ENCODE peak calls at places on chromosomes 11 and 22, in seven cellular contexts. G is thyroid gland, N is ovary, S is spleen, Z is Peyer's patch, E is endothelial cell of umbilical vein, V is transverse colon. Y is an unnamed sample.

GRCh38 chr11:15223318-15223717 is 108.6 kb downstream of the INSC start:
- DNase-seq in G (no peak), N (no peak), S (no peak), Z (no peak), E (no peak), V (no peak), Y (no peak)

GRCh38 chr22:41847300-41847699 is 14.4 kb downstream of the SREBF2 start:
- DNase-seq in G (no peak), N (no peak), S (no peak), Z (no peak), E (no peak), V (no peak), Y (no peak)

GRCh38 chr11:94449029-94449428 is 44.6 kb downstream of the MRE11 start:
- DNase-seq in G (no peak), N (no peak), S (no peak), Z (no peak), E (no peak), V (no peak), Y (no peak)

GRCh38 chr11:117107701-117108590 is 9.7 kb upstream of the SIK3 start:
- DNase-seq in G (no peak), N (no peak), S (no peak), Z (no peak), E (no peak), V (no peak), Y (no peak)

GRCh38 chr11:32052218-32052617 is 38.7 kb upstream of the RCN1 start:
- DNase-seq in G (peak; percentile 56), N (peak; percentile 56), S (no peak), Z (peak; percentile 27), E (peak; percentile 61), V (peak; percentile 46), Y (peak; percentile 54)

GRCh38 chr22:43227231-43227630 is 40.3 kb upstream of the TTLL12 start:
- DNase-seq in G (no peak), N (no peak), S (no peak), Z (no peak), E (no peak), V (no peak), Y (no peak)

GRCh38 chr11:75078233-75078632 is 18.4 kb downstream of the OR2AT4 start:
- DNase-seq in G (no peak), N (no peak), S (no peak), Z (no peak), E (no peak), V (no peak), Y (no peak)

GRCh38 chr22:48667289-48667688 is 1160.4 kb downstream of the BRD1 start:
- DNase-seq in G (no peak), N (no peak), S (no peak), Z (no peak), E (no peak), V (no peak), Y (no peak)

GRCh38 chr11:123526027-123526805 is 96.1 kb downstream of the GRAMD1B start:
- DNase-seq in G (no peak), N (no peak), S (no peak), Z (peak; percentile 6), E (no peak), V (no peak), Y (no peak)

GRCh38 chr11:126355324-126355925 is at the start of gene ST3GAL4:
- DNase-seq in G (peak; percentile 65), N (peak; percentile 92), S (peak; percentile 95), Z (peak; percentile 33), E (peak; percentile 73), V (peak; percentile 72), Y (peak; percentile 78)

GRCh38 chr22:40070701-40071100 is 75.9 kb downstream of the FAM83F start:
- DNase-seq in G (no peak), N (no peak), S (no peak), Z (no peak), E (no peak), V (no peak), Y (no peak)

GRCh38 chr11:95339554-95339953 is 108.6 kb upstream of the SESN3 start:
- DNase-seq in G (no peak), N (no peak), S (no peak), Z (no peak), E (no peak), V (no peak), Y (no peak)

GRCh38 chr11:118171274-118172062 is 5.0 kb downstream of the SCN2B start:
- DNase-seq in G (peak; percentile 73), N (peak; percentile 76), S (peak; percentile 91), Z (peak; percentile 29), E (peak; percentile 61), V (peak; percentile 72), Y (peak; percentile 79)

GRCh38 chr11:47850337-47850736 is 2.2 kb upstream of the NUP160 start:
- DNase-seq in G (no peak), N (no peak), S (no peak), Z (no peak), E (no peak), V (no peak), Y (no peak)

GRCh38 chr11:102472127-102472526 is 19.6 kb upstream of the TMEM123 start:
- DNase-seq in G (no peak), N (no peak), S (no peak), Z (no peak), E (no peak), V (no peak), Y (no peak)

GRCh38 chr11:86578727-86579405 is 93.5 kb downstream of the ME3 start:
- DNase-seq in G (no peak), N (no peak), S (no peak), Z (no peak), E (no peak), V (no peak), Y (no peak)

GRCh38 chr11:2713721-2714462 is 14.1 kb upstream of the KCNQ1OT1 start:
- DNase-seq in G (no peak), N (no peak), S (no peak), Z (no peak), E (no peak), V (no peak), Y (no peak)

GRCh38 chr22:35591696-35592417 is 25.3 kb downstream of the MB start:
- DNase-seq in G (no peak), N (no peak), S (no peak), Z (no peak), E (no peak), V (no peak), Y (no peak)

GRCh38 chr22:50318698-50319411 is 8.0 kb downstream of the DENND6B start:
- DNase-seq in G (no peak), N (no peak), S (no peak), Z (peak; percentile 61), E (no peak), V (no peak), Y (no peak)

GRCh38 chr11:60915250-60915914 is 1.4 kb downstream of the TMEM109 start:
- DNase-seq in G (peak; percentile 76), N (peak; percentile 63), S (peak; percentile 93), Z (peak; percentile 90), E (peak; percentile 77), V (peak; percentile 79), Y (peak; percentile 50)

DNA sequence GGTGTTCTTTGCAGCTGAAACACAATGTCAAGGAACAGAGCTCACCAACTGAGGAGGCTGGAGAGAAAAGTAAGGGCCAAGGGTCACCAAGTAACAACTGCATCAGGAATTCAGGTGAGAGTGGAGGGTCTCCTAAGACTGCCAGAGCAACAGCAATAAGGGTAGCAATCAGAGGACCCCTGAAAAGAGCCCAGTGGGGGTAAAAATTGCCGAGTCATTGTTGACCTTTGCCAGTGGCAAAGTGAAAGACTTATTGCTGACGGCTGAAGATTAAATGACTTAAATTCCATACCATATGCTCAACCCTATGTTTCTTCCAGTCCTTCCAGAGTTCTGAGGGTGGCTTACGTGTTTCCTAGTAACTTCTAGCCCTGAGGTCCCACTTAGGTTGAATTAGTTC is 51.9 kb upstream of the ARHGAP42 start:
- DNase-seq in G (no peak), N (no peak), S (no peak), Z (no peak), E (no peak), V (no peak), Y (no peak)
- H3K4me1 ChIP-seq in G (peaks cover 5% of the 10 kb centered on the region), N (peaks cover 12% of the 10 kb centered on the region), S (no peaks in the 10 kb centered on the region), Z (no peaks in the 10 kb centered on the region), E (peaks cover 9% of the 10 kb centered on the region), V (peaks cover 10% of the 10 kb centered on the region), Y (peaks cover 8% of the 10 kb centered on the region)

DNA sequence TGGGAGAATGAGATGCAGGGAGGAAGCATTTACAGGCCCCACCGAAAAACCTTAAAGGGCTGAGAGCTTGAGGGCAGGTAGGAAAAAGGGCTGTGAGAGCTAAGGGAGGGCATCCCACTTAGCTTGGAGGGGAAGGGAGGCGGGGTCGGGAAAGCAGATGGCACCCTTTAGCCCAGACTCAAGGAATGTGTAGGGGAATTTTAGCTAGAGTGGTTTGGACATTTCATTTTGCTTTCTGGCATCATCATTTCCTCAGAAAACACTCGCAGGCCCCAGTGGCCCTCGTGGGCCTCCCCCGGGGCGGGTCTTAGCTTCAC is 846 bp upstream of the STIM1 start:
- DNase-seq in G (no peak), N (no peak), S (no peak), Z (no peak), E (no peak), V (no peak), Y (no peak)
- H3K4me3 ChIP-seq in G (no peak overlapping the region), N (no peak overlapping the region), S (peak overlapping the region; percentile 85), Z (peak overlapping the region; percentile 79), E (no peak overlapping the region), V (peak overlapping the region; percentile 85), Y (no peak overlapping the region)

DNA sequence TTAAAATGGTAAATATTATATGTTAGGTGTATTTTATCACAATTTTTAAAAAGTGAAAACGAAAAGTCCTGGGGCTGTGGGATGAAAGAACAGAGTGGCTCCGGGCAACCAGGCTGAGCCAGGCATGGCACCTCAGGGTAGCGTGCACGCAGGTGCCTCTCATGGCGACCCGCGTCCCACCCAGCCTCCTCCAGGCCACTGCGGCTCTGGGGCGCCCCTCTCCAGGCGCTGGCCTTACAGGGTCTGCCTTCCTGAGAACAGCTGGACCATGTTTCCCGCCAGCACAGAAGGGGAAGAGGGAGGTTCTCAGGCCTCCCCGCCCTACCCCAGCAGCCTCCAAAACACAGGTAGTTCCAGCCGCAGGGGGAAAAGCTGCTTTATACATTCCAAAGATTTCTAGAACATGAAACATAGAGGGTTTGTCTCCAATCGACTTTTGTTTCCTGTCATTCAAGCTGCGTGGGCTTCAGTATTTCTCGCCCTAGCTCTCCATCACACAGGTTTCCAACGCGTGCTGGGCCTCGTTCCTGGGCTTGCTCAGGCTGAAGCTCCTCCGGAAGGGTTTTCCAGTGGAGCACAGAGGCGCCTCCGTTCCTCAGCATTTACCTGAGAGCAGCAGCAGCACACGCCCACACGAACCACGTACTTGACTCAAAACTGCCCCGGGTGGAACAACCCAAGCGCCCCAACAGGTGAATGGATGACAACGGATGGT is 10.5 kb downstream of the EHD1 start:
- DNase-seq in G (no peak), N (no peak), S (peak; percentile 79), Z (no peak), E (no peak), V (no peak), Y (no peak)
- TF ChIP-seq POLR2A in G (no peak), N (no peak), S (no peak), Z (no peak), E (no peak), V (no peak), Y (no peak)

GRCh38 chr22:23180301-23180892 is at the start of gene BCR:
- DNase-seq in G (peak; percentile 77), N (peak; percentile 78), S (peak; percentile 93), Z (peak; percentile 66), E (peak; percentile 69), V (peak; percentile 82), Y (peak; percentile 84)

GRCh38 chr22:23178512-23179254 is 1.6 kb upstream of the BCR start:
- DNase-seq in G (peak; percentile 72), N (peak; percentile 78), S (peak; percentile 91), Z (peak; percentile 41), E (peak; percentile 70), V (peak; percentile 72), Y (peak; percentile 66)

GRCh38 chr22:23180893-23181762 is 819 bp downstream of the BCR start:
- DNase-seq in G (no peak), N (peak; percentile 44), S (peak; percentile 88), Z (peak; percentile 30), E (peak; percentile 28), V (peak; percentile 22), Y (peak; percentile 40)

GRCh38 chr22:23181763-23182288 is 1.5 kb downstream of the BCR start:
- DNase-seq in G (no peak), N (no peak), S (peak; percentile 81), Z (no peak), E (peak; percentile 10), V (no peak), Y (no peak)

GRCh38 chr22:23179381-23180294 is 671 bp upstream of the BCR start:
- DNase-seq in G (peak; percentile 55), N (peak; percentile 53), S (peak; percentile 85), Z (no peak), E (peak; percentile 50), V (peak; percentile 34), Y (peak; percentile 37)
- H3K4me1 ChIP-seq in G (peaks cover 42% of the 10 kb centered on the region), N (peaks cover 23% of the 10 kb centered on the region), S (peaks cover 42% of the 10 kb centered on the region), Z (peaks cover 6% of the 10 kb centered on the region), E (peaks cover 29% of the 10 kb centered on the region), V (peaks cover 49% of the 10 kb centered on the region), Y (peaks cover 53% of the 10 kb centered on the region)

Y was measured in body of pancreas.